ENCODE peak calls at places on chromosomes 5 and 9, in eight cellular contexts. J is uterus, S is WTC11, C is ascending aorta, Q is foreskin fibroblast, F is MM.1S, W is kidney epithelial cell, N is GM23338. R is an unnamed sample.

GRCh38 chr5:139670369-139671095 is 22.4 kb downstream of the CXXC5 start:
- DNase-seq in J (no peak), S (no peak), C (no peak), Q (no peak), F (peak; percentile 96), W (no peak), N (no peak), R (no peak)

GRCh38 chr9:99573883-99574282 is 247.8 kb upstream of the NR4A3 start:
- DNase-seq in J (no peak), S (no peak), C (no peak), Q (no peak), F (no peak), W (no peak), N (no peak), R (no peak)

GRCh38 chr5:7597058-7597457 is 201.1 kb downstream of the ADCY2 start:
- DNase-seq in J (no peak), S (no peak), C (no peak), Q (no peak), F (no peak), W (no peak), N (no peak), R (no peak)

GRCh38 chr5:122421379-122422081 is 109.5 kb downstream of the SNCAIP start:
- DNase-seq in J (no peak), S (no peak), C (no peak), Q (no peak), F (peak; percentile 87), W (no peak), N (no peak), R (no peak)

GRCh38 chr5:4523038-4523437 is 617.1 kb upstream of the ADAMTS16 start:
- DNase-seq in J (no peak), S (no peak), C (no peak), Q (no peak), F (no peak), W (no peak), N (no peak), R (no peak)

GRCh38 chr9:129459550-129460322 is 161.2 kb downstream of the C9orf50 start:
- DNase-seq in J (no peak), S (no peak), C (peak; percentile 73), Q (no peak), F (no peak), W (no peak), N (no peak), R (no peak)

GRCh38 chr9:133103183-133103986 is 17.7 kb downstream of the RALGDS start:
- DNase-seq in J (peak; percentile 65), S (peak; percentile 78), C (peak; percentile 61), Q (no peak), F (peak; percentile 46), W (no peak), N (peak; percentile 60), R (peak; percentile 25)

GRCh38 chr5:134018154-134018985 is 13.6 kb upstream of the VDAC1 start:
- DNase-seq in J (no peak), S (no peak), C (no peak), Q (no peak), F (no peak), W (no peak), N (no peak), R (no peak)

GRCh38 chr9:32550046-32550608 is 2.0 kb upstream of the SMIM27 start:
- DNase-seq in J (no peak), S (no peak), C (no peak), Q (no peak), F (no peak), W (no peak), N (peak; percentile 35), R (peak; percentile 21)

GRCh38 chr5:149829954-149830353 is 99.8 kb downstream of the PPARGC1B start:
- DNase-seq in J (no peak), S (no peak), C (no peak), Q (no peak), F (no peak), W (no peak), N (peak; percentile 48), R (no peak)
- TF ChIP-seq CTCF in J (no peak), S (no peak), C (no peak), Q (peak; percentile 2), F (no peak), W (no peak), N (peak; percentile 41), R (peak; percentile 46)

DNA sequence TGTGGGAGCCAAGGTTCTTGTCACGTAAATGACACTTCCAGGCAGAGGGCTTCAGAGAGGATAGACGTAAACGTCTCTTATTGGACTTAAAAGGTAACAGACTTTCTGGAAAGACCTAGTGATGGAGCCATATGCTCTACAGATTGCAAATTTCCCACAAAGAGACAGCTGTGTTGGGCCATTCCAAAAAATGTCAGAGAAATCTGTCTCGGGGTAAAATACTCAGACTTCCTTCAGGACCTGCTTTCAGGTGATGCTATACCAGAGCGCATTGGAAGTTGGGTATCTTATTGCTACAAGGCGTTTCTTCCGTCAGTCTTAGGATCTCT is 29.2 kb downstream of the PROP1 start:
- DNase-seq in J (no peak), S (no peak), C (no peak), Q (no peak), F (no peak), W (no peak), N (no peak), R (no peak)
- TF ChIP-seq CTCF in J (no peak), S (no peak), C (no peak), Q (no peak), F (no peak), W (no peak), N (no peak), R (no peak)

DNA sequence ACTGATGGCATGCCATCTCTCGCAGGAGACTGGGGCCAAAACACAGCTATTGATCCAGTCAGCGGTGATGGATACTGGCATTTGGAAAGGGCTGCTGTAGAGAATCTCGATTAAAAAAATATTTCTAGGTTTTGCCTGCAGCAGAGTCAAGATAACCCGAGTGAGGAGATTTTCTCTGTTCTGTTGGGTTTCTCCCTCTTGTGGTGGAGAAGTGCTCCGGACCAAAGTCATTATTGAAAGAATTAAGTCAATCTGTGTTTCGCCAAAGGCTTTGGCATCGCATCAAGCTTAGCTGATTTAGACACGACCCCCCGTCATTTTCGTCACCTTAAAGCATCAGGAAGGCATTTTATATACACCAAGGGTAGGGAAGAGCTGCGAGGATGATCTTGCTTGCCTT is 97.2 kb upstream of the IRX2 start:
- DNase-seq in J (no peak), S (no peak), C (no peak), Q (no peak), F (no peak), W (no peak), N (peak; percentile 62), R (no peak)
- TF ChIP-seq CTCF in J (no peak), S (no peak), C (no peak), Q (no peak), F (peak; percentile 17), W (no peak), N (peak; percentile 35), R (peak; percentile 41)

GRCh38 chr9:21964925-21965385 is 29.2 kb downstream of the CDKN2A start:
- DNase-seq in J (no peak), S (no peak), C (no peak), Q (no peak), F (peak; percentile 13), W (no peak), N (peak; percentile 41), R (no peak)

GRCh38 chr9:21967169-21967568 is 27.0 kb downstream of the CDKN2A start:
- DNase-seq in J (no peak), S (peak; percentile 39), C (no peak), Q (no peak), F (no peak), W (no peak), N (peak; percentile 55), R (no peak)

GRCh38 chr9:21967707-21968106 is 26.5 kb downstream of the CDKN2A start:
- DNase-seq in J (no peak), S (no peak), C (no peak), Q (no peak), F (no peak), W (no peak), N (peak; percentile 26), R (no peak)

GRCh38 chr9:21966140-21966851 is 27.9 kb downstream of the CDKN2A start:
- DNase-seq in J (no peak), S (no peak), C (no peak), Q (no peak), F (no peak), W (no peak), N (peak; percentile 55), R (no peak)

GRCh38 chr9:21965401-21965951 is 28.7 kb downstream of the CDKN2A start:
- DNase-seq in J (no peak), S (peak; percentile 81), C (no peak), Q (peak; percentile 79), F (no peak), W (no peak), N (peak; percentile 84), R (peak; percentile 72)
- TF ChIP-seq CTCF in J (no peak), S (no peak), C (peak; percentile 11), Q (peak; percentile 82), F (peak; percentile 22), W (peak; percentile 78), N (peak; percentile 56), R (peak; percentile 75)

DNA sequence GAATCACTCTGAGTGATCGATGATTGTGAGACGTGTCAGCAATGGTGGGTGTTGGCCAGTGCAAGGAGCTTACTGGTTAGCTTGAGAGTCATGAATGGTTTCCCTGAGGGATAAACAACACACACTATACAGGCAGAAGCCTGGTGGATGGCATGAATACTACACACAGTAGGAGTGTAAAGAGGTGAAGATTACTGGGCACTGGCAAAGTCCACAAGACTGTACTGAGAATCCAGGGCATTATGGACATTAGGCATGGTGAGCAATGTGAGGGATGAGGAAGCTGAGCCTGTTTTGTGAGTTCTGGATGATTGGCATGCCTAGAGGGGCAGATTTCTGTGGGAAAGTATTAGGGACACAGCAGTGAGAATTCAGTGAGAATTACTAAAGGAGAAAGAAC is 71.3 kb downstream of the KDM4C start:
- DNase-seq in J (no peak), S (no peak), C (no peak), Q (no peak), F (no peak), W (no peak), N (peak; percentile 25), R (peak; percentile 31)
- TF ChIP-seq CTCF in J (no peak), S (no peak), C (no peak), Q (no peak), F (no peak), W (no peak), N (no peak), R (peak; percentile 54)

DNA sequence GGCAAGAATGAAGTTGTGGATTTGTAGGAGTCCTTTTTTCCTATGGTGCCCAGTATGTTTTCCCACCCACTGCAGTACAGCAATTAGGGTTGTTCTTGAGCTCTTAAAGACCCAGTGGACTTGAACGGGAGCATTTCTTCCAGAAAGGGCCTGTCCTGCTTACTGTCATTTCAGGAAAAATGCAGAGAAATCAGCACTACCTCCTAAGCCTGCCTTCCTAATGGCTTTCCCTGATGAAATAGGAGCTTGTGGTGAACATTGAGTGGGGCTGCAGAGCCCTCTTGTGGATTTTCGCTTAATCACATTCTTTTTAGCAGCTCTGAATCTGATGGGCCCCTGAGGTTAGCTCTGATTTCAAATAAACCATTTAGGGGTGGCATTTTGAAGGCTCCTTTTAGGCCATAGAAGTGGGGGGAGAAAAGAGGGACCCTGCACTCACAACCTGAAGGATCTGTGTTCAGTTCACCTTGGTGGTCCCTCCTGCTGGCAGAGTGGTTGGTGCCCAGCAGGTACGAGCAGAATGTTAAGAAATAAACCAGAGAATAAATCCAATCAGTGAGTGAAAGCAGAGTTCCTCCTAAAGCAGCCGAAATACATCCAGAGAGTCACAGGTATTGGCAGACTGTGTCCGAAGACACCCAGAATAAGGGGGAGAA is 188.0 kb upstream of the KLF9 start:
- DNase-seq in J (peak; percentile 76), S (peak; percentile 52), C (peak; percentile 78), Q (peak; percentile 78), F (peak; percentile 46), W (peak; percentile 49), N (peak; percentile 85), R (peak; percentile 83)
- TF ChIP-seq CTCF in J (peak; percentile 82), S (peak; percentile 56), C (peak; percentile 80), Q (peak; percentile 68), F (peak; percentile 82), W (peak; percentile 62), N (peak; percentile 92), R (peak; percentile 90)

R was measured in HFFc6.